ENCODE peak calls at places on chromosomes 12 and 14, in eight cellular contexts. L is left ventricle myocardium inferior, G is AG10803, C is HFF-Myc, P is cardiac fibroblast, E is AG09309, Y is GM23338, T is heart left ventricle. X is an unnamed sample.

GRCh38 chr14:90758959-90759358 is 57.3 kb downstream of the TTC7B start:
- DNase-seq in L (peak), G (peak), C (no peak), P (peak), E (no peak), Y (no peak), T (peak), X (no peak)

GRCh38 chr14:94427016-94427613 is 25.5 kb downstream of the SERPINA11 start:
- DNase-seq in L (no peak), G (no peak), C (no peak), P (no peak), E (no peak), Y (no peak), T (no peak), X (no peak)

GRCh38 chr12:20194171-20194570 is 174.2 kb upstream of the PDE3A start:
- DNase-seq in L (no peak), G (peak), C (no peak), P (peak), E (peak), Y (peak), T (no peak), X (no peak)

GRCh38 chr14:103871596-103872480 is 24.5 kb upstream of the PPP1R13B start:
- DNase-seq in L (peak), G (no peak), C (no peak), P (no peak), E (no peak), Y (peak), T (peak), X (peak)

GRCh38 chr12:107903377-107904061 is 129.0 kb downstream of the ASCL4 start:
- DNase-seq in L (peak), G (no peak), C (no peak), P (peak), E (no peak), Y (peak), T (peak), X (peak)

GRCh38 chr14:33791971-33792370 is 158.9 kb downstream of the EGLN3 start:
- DNase-seq in L (no peak), G (no peak), C (no peak), P (no peak), E (no peak), Y (no peak), T (no peak), X (no peak)

GRCh38 chr14:35438910-35439713 is 34.6 kb upstream of the NFKBIA start:
- DNase-seq in L (no peak), G (no peak), C (no peak), P (peak), E (no peak), Y (peak), T (no peak), X (no peak)

GRCh38 chr12:2959508-2960431 is 573 bp downstream of the TEAD4 start:
- DNase-seq in L (peak), G (peak), C (no peak), P (peak), E (no peak), Y (peak), T (peak), X (no peak)

GRCh38 chr12:113246478-113247122 is 25.3 kb downstream of the TPCN1 start:
- DNase-seq in L (no peak), G (no peak), C (no peak), P (no peak), E (no peak), Y (peak), T (no peak), X (no peak)

GRCh38 chr12:122836027-122836921 is 1.0 kb downstream of the HIP1R start:
- DNase-seq in L (no peak), G (no peak), C (no peak), P (peak), E (no peak), Y (peak), T (no peak), X (peak)

GRCh38 chr12:46024099-46024498 is 33.7 kb upstream of the SCAF11 start:
- DNase-seq in L (no peak), G (no peak), C (no peak), P (no peak), E (no peak), Y (no peak), T (no peak), X (no peak)
- TF ChIP-seq CTCF in L (no peak), G (no peak), C (peak), P (no peak), E (no peak), Y (peak), T (no peak), X (peak)

GRCh38 chr12:49675137-49675536 is 32.1 kb downstream of the FMNL3 start:
- DNase-seq in L (no peak), G (no peak), C (no peak), P (no peak), E (no peak), Y (peak), T (no peak), X (no peak)
- TF ChIP-seq CTCF in L (no peak), G (no peak), C (no peak), P (no peak), E (no peak), Y (no peak), T (no peak), X (no peak)

DNA sequence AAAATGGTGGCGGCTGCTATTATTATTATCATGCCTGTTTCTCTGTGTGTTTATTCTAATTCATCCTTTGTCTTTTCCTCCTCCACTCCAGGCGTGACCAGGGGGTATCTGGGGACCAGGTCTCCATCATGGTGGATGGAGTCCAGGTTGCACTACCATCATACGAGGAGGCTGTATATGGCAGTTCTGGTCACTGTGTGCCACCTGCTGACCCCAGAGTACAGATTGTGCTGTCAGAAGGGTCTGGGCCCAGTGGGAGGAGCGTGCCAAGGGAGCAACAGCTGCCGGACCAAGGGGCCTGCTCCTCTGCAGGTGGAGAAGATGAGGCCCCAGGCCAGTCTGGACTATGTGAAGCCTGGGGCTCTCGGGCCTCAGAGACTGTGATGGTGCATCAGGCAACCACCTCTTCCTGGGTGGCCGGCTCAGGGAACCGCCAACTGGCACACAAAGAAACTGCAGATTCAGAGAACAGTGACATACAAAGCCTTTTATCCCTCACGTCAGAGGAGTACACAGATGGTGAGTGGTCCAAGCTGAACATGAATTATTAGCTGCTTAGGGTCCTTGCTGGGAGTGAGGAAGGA is 58.3 kb upstream of the SRSF5 start:
- DNase-seq in L (no peak), G (no peak), C (no peak), P (no peak), E (no peak), Y (peak), T (no peak), X (no peak)
- TF ChIP-seq CTCF in L (no peak), G (peak), C (peak), P (peak), E (peak), Y (peak), T (no peak), X (peak)

GRCh38 chr14:65940056-65940735 is 527.7 kb downstream of the FUT8 start:
- DNase-seq in L (no peak), G (no peak), C (peak), P (peak), E (no peak), Y (peak), T (no peak), X (peak)
- TF ChIP-seq CTCF in L (peak), G (peak), C (peak), P (peak), E (no peak), Y (peak), T (no peak), X (peak)

DNA sequence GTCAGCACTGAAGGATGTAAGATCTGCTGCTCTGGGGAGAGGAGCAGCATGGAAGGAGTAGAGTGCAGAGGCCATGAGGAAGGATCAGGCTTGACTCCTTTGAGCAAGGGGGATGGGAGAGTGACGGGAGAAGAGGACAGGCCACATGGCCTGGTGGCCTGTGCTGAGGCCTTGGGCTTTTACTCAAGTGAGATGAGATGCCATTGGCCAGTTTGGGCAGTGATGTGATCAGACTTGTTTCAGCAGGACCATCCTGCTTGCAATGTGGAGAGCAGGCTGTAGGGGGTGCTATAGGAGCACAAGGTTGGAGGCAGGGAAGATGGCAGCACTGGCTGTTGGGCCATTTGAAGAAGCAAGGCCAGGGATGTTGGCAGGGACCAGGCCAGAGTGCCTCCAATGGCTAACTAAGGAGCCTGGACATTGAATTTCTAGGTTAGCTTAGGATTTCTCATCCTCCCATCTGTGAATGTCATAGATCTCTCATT is 23.6 kb downstream of the FGF23 start:
- DNase-seq in L (no peak), G (peak), C (peak), P (peak), E (no peak), Y (peak), T (no peak), X (peak)
- TF ChIP-seq CTCF in L (peak), G (peak), C (peak), P (peak), E (peak), Y (peak), T (peak), X (peak)